ENCODE peak calls at places on chromosomes 2 and 18, in eight cellular contexts. J, Z, B, T, D, X, R and W are unnamed samples.

GRCh38 chr2:2324119-2324518 is 7.0 kb downstream of the MYT1L start:
- DNase-seq in J (no peak), Z (no peak), B (no peak), T (no peak), D (no peak), X (no peak), R (no peak), W (no peak)

GRCh38 chr2:167990062-167990461 is 257.3 kb downstream of the STK39 start:
- DNase-seq in J (no peak), Z (no peak), B (no peak), T (no peak), D (no peak), X (no peak), R (no peak), W (no peak)

GRCh38 chr18:27075828-27076227 is 109.3 kb downstream of the CHST9 start:
- DNase-seq in J (no peak), Z (no peak), B (no peak), T (no peak), D (no peak), X (no peak), R (no peak), W (no peak)

GRCh38 chr2:28691774-28692281 is 59.8 kb upstream of the PPP1CB start:
- DNase-seq in J (peak; percentile 82), Z (peak; percentile 35), B (no peak), T (peak; percentile 74), D (no peak), X (peak; percentile 81), R (peak; percentile 76), W (no peak)

GRCh38 chr2:233117811-233118480 is 57.8 kb downstream of the INPP5D start:
- DNase-seq in J (no peak), Z (no peak), B (no peak), T (no peak), D (no peak), X (peak; percentile 42), R (no peak), W (peak; percentile 59)

GRCh38 chr2:41912337-41912736 is 135.5 kb upstream of the PKDCC start:
- DNase-seq in J (no peak), Z (no peak), B (no peak), T (no peak), D (no peak), X (no peak), R (no peak), W (no peak)

GRCh38 chr2:71101656-71102055 is 28.4 kb downstream of the MCEE start:
- DNase-seq in J (peak; percentile 94), Z (no peak), B (no peak), T (no peak), D (no peak), X (no peak), R (no peak), W (no peak)

GRCh38 chr18:45173327-45173726 is 441.9 kb upstream of the SLC14A2 start:
- DNase-seq in J (no peak), Z (no peak), B (no peak), T (no peak), D (no peak), X (no peak), R (no peak), W (no peak)

GRCh38 chr18:37457337-37457736 is 108.3 kb downstream of the CELF4 start:
- DNase-seq in J (no peak), Z (no peak), B (no peak), T (no peak), D (no peak), X (no peak), R (no peak), W (no peak)

GRCh38 chr2:62292190-62292589 is 96.3 kb downstream of the B3GNT2 start:
- DNase-seq in J (peak; percentile 11), Z (peak; percentile 60), B (no peak), T (peak; percentile 82), D (peak; percentile 74), X (no peak), R (peak; percentile 72), W (no peak)

GRCh38 chr2:232528746-232529445 is 2.9 kb downstream of the CHRND start:
- DNase-seq in J (no peak), Z (no peak), B (no peak), T (no peak), D (no peak), X (no peak), R (no peak), W (peak; percentile 59)

GRCh38 chr2:206083602-206084467 is 2.1 kb downstream of the INO80D start:
- DNase-seq in J (no peak), Z (peak; percentile 34), B (no peak), T (no peak), D (peak; percentile 21), X (no peak), R (no peak), W (no peak)

GRCh38 chr2:107334311-107334710 is 448.3 kb upstream of the ST6GAL2 start:
- DNase-seq in J (no peak), Z (no peak), B (no peak), T (no peak), D (no peak), X (no peak), R (no peak), W (no peak)

GRCh38 chr2:120863173-120863545 is 127.5 kb downstream of the GLI2 start:
- DNase-seq in J (no peak), Z (peak; percentile 34), B (no peak), T (no peak), D (no peak), X (peak; percentile 66), R (no peak), W (peak; percentile 66)

GRCh38 chr2:28668880-28669279 is 82.8 kb upstream of the PPP1CB start:
- DNase-seq in J (no peak), Z (no peak), B (no peak), T (no peak), D (no peak), X (no peak), R (no peak), W (no peak)

GRCh38 chr2:165924950-165925349 is 28.6 kb downstream of the TTC21B start:
- DNase-seq in J (no peak), Z (no peak), B (no peak), T (no peak), D (no peak), X (no peak), R (no peak), W (no peak)

DNA sequence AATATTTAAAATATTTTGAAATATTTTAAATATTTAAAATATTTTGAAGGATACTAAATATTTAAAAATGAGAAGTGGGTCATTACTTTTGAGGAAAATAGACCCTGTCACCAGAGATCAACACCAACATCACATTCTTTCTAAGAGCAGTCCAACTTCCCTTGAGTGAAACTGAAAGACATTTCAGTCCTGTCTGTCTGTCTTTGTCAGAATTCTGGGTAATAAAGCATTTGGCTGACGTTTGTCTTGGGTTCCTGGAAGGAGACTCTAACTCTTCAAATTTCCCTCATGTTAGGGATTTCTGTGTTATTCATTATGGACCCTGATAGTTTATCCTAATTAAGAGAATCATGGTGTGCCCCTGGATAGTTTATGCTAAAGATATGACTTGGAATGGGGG is 32.8 kb downstream of the TTC21B start:
- DNase-seq in J (no peak), Z (no peak), B (no peak), T (no peak), D (no peak), X (no peak), R (no peak), W (no peak)
- H3K36me3 ChIP-seq in J (peaks cover 5% of the 10 kb centered on the region), Z (peaks cover 64% of the 10 kb centered on the region), B (peaks cover 8% of the 10 kb centered on the region), T (no peaks in the 10 kb centered on the region), D (peaks cover 6% of the 10 kb centered on the region), X (no peaks in the 10 kb centered on the region), R (peaks cover 17% of the 10 kb centered on the region), W (peaks cover 44% of the 10 kb centered on the region)

GRCh38 chr2:64639691-64640090 is 14.0 kb downstream of the SERTAD2 start:
- DNase-seq in J (no peak), Z (no peak), B (no peak), T (no peak), D (no peak), X (no peak), R (no peak), W (no peak)

GRCh38 chr2:64644240-64645013 is 9.3 kb downstream of the SERTAD2 start:
- DNase-seq in J (peak; percentile 81), Z (peak; percentile 64), B (peak; percentile 59), T (peak; percentile 66), D (peak; percentile 53), X (peak; percentile 92), R (peak; percentile 80), W (peak; percentile 93)

GRCh38 chr2:64640153-64641044 is 13.3 kb downstream of the SERTAD2 start:
- DNase-seq in J (peak; percentile 53), Z (no peak), B (no peak), T (no peak), D (no peak), X (no peak), R (no peak), W (no peak)

GRCh38 chr2:64643838-64644219 is 9.9 kb downstream of the SERTAD2 start:
- DNase-seq in J (no peak), Z (no peak), B (no peak), T (no peak), D (no peak), X (no peak), R (no peak), W (no peak)

DNA sequence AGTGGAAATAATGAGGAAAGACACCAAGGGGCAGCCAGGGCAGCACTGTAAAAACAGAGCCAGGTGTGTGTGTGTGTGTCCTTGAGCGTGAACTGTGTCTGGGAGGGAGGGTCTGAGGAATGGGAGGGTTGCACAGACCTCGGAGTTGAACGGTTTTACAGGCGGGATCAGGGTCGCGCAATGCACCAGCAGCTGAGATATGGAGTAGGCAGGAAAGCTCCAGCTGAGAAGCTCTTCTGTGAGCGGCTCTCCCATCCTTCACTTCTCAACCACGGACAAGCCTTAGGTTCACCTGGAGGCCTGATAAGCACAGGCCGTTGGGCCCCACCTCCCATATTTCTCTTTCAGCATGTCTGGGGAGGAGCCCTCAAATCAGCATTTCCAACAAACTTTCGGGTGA is 12.1 kb downstream of the SERTAD2 start:
- DNase-seq in J (no peak), Z (no peak), B (no peak), T (no peak), D (no peak), X (no peak), R (no peak), W (no peak)
- TF ChIP-seq POLR2A in J (no peak), Z (no peak), B (no peak), T (no peak), D (no peak), X (no peak), R (no peak), W (no peak)

GRCh38 chr2:66567000-66567399 is 132.1 kb downstream of the MEIS1 start:
- DNase-seq in J (no peak), Z (no peak), B (no peak), T (no peak), D (no peak), X (no peak), R (no peak), W (no peak)
- H3K4me3 ChIP-seq in J (no peak overlapping the region), Z (no peak overlapping the region), B (no peak overlapping the region), T (no peak overlapping the region), D (no peak overlapping the region), X (no peak overlapping the region), R (no peak overlapping the region), W (no peak overlapping the region)

GRCh38 chr2:8882094-8882493 is 44.7 kb upstream of the KIDINS220 start:
- DNase-seq in J (peak; percentile 26), Z (no peak), B (peak; percentile 22), T (no peak), D (no peak), X (no peak), R (no peak), W (no peak)

GRCh38 chr2:8872821-8873432 is 35.5 kb upstream of the KIDINS220 start:
- DNase-seq in J (peak; percentile 73), Z (no peak), B (peak; percentile 50), T (no peak), D (peak; percentile 15), X (no peak), R (no peak), W (no peak)

GRCh38 chr2:8876628-8877027 is 39.2 kb upstream of the KIDINS220 start:
- DNase-seq in J (peak; percentile 34), Z (no peak), B (no peak), T (no peak), D (no peak), X (no peak), R (no peak), W (no peak)

GRCh38 chr2:8877332-8877731 is 39.9 kb upstream of the KIDINS220 start:
- DNase-seq in J (no peak), Z (no peak), B (no peak), T (no peak), D (no peak), X (no peak), R (no peak), W (no peak)
- H3K36me3 ChIP-seq in J (peaks cover 16% of the 10 kb centered on the region), Z (peaks cover 37% of the 10 kb centered on the region), B (no peaks in the 10 kb centered on the region), T (no peaks in the 10 kb centered on the region), D (no peaks in the 10 kb centered on the region), X (no peaks in the 10 kb centered on the region), R (no peaks in the 10 kb centered on the region), W (no peaks in the 10 kb centered on the region)